ENCODE peak calls at places on chromosomes 13 and 19, in ten cellular contexts. I is HCEC 1CT; A is stimulated activated CD4-positive, alpha-beta T cell treated with anti-CD3 and anti-CD28 coated beads, Interleukin-4, amount 100 ng/mL, for 1 hour; R is activated CD4-positive, alpha-beta T cell treated with anti-CD3 and anti-CD28 coated beads for 1 hour; J is stimulated activated naive CD4-positive, alpha-beta T cell treated with Interleukin-2 at 50 U/mL for 16 hours; Q is EH; D is hepatocyte; T is head of caudate nucleus; W is Kasumi-1; B is B cell. K is an unnamed sample.

GRCh38 chr13:43273362-43273761 is 250.0 kb downstream of the DNAJC15 start:
- DNase-seq in I (no peak), A (no peak), R (no peak), J (no peak), Q (peak; percentile 75), D (no peak), T (no peak), W (no peak), B (no peak), K (no peak)

GRCh38 chr13:68666774-68667397 is 1436.8 kb upstream of the PCDH9 start:
- DNase-seq in I (no peak), A (no peak), R (no peak), J (no peak), Q (no peak), D (no peak), T (no peak), W (no peak), B (no peak), K (no peak)

GRCh38 chr13:33057019-33057785 is 41.0 kb downstream of the KL start:
- DNase-seq in I (peak; percentile 29), A (no peak), R (no peak), J (no peak), Q (peak; percentile 29), D (no peak), T (no peak), W (peak; percentile 2), B (no peak), K (no peak)

GRCh38 chr13:28392896-28393295 is 102.0 kb downstream of the FLT1 start:
- DNase-seq in I (no peak), A (no peak), R (no peak), J (no peak), Q (peak; percentile 62), D (no peak), T (no peak), W (no peak), B (no peak), K (no peak)

GRCh38 chr13:67351915-67352314 is 121.8 kb upstream of the PCDH9 start:
- DNase-seq in I (peak; percentile 74), A (no peak), R (no peak), J (no peak), Q (no peak), D (no peak), T (no peak), W (no peak), B (no peak), K (no peak)

GRCh38 chr13:44283598-44283997 is 90.0 kb upstream of the SERP2 start:
- DNase-seq in I (no peak), A (no peak), R (no peak), J (no peak), Q (no peak), D (no peak), T (no peak), W (no peak), B (no peak), K (no peak)

GRCh38 chr13:37995052-37995451 is 125.5 kb upstream of the TRPC4 start:
- DNase-seq in I (peak; percentile 31), A (no peak), R (no peak), J (no peak), Q (peak; percentile 45), D (peak; percentile 36), T (peak; percentile 54), W (peak; percentile 2), B (no peak), K (no peak)

GRCh38 chr13:19984430-19985218 is 26.1 kb downstream of the ZMYM2 start:
- DNase-seq in I (peak; percentile 44), A (no peak), R (no peak), J (no peak), Q (peak; percentile 67), D (peak; percentile 41), T (no peak), W (peak; percentile 42), B (peak; percentile 38), K (peak; percentile 47)

GRCh38 chr13:95535243-95535642 is 17.3 kb upstream of the CLDN10 start:
- DNase-seq in I (peak; percentile 75), A (no peak), R (no peak), J (no peak), Q (peak; percentile 53), D (peak; percentile 45), T (no peak), W (no peak), B (no peak), K (no peak)

GRCh38 chr19:32336259-32337111 is 8.9 kb upstream of the ZNF507 start:
- DNase-seq in I (peak; percentile 36), A (no peak), R (no peak), J (no peak), Q (peak; percentile 48), D (peak; percentile 32), T (no peak), W (no peak), B (no peak), K (no peak)

GRCh38 chr13:36788276-36788675 is 30.7 kb upstream of the RFXAP start:
- DNase-seq in I (peak; percentile 43), A (no peak), R (no peak), J (no peak), Q (peak; percentile 59), D (no peak), T (no peak), W (no peak), B (no peak), K (no peak)

GRCh38 chr13:74715718-74716117 is 581.5 kb upstream of the KLF12 start:
- DNase-seq in I (no peak), A (no peak), R (no peak), J (no peak), Q (peak; percentile 6), D (no peak), T (no peak), W (no peak), B (no peak), K (no peak)

GRCh38 chr19:14053032-14053431 is 8.8 kb downstream of the PALM3 start:
- DNase-seq in I (no peak), A (no peak), R (no peak), J (no peak), Q (no peak), D (no peak), T (no peak), W (no peak), B (no peak), K (no peak)

GRCh38 chr13:76148374-76148773 is 512.2 kb downstream of the LMO7 start:
- DNase-seq in I (no peak), A (no peak), R (no peak), J (no peak), Q (no peak), D (no peak), T (no peak), W (no peak), B (no peak), K (no peak)

GRCh38 chr19:55426042-55426441 is 17.1 kb downstream of the SHISA7 start:
- DNase-seq in I (no peak), A (no peak), R (no peak), J (no peak), Q (no peak), D (no peak), T (peak; percentile 78), W (no peak), B (no peak), K (no peak)

GRCh38 chr19:5832049-5832448 is 7.5 kb downstream of the FUT6 start:
- DNase-seq in I (no peak), A (no peak), R (no peak), J (no peak), Q (no peak), D (no peak), T (no peak), W (no peak), B (peak; percentile 11), K (no peak)

GRCh38 chr13:100209857-100210580 is 121.1 kb downstream of the PCCA start:
- DNase-seq in I (peak; percentile 84), A (no peak), R (no peak), J (no peak), Q (peak; percentile 88), D (no peak), T (no peak), W (no peak), B (no peak), K (no peak)

GRCh38 chr19:14022469-14022868 is 5.5 kb upstream of the RLN3 start:
- DNase-seq in I (no peak), A (no peak), R (no peak), J (no peak), Q (peak; percentile 68), D (no peak), T (no peak), W (no peak), B (no peak), K (no peak)

GRCh38 chr13:99057310-99057975 is 79.6 kb upstream of the DOCK9 start:
- DNase-seq in I (peak; percentile 18), A (no peak), R (no peak), J (no peak), Q (peak; percentile 15), D (no peak), T (no peak), W (no peak), B (no peak), K (no peak)

GRCh38 chr19:41887711-41888382 is 4.9 kb downstream of the ARHGEF1 start:
- DNase-seq in I (no peak), A (peak; percentile 83), R (peak; percentile 83), J (peak; percentile 89), Q (peak; percentile 62), D (peak; percentile 87), T (peak; percentile 58), W (no peak), B (peak; percentile 74), K (no peak)

GRCh38 chr13:24165746-24166145 is 5.2 kb downstream of the SPATA13 start:
- DNase-seq in I (peak; percentile 86), A (no peak), R (no peak), J (no peak), Q (peak; percentile 94), D (no peak), T (no peak), W (no peak), B (no peak), K (no peak)

GRCh38 chr19:34690372-34690771 is 12.9 kb downstream of the ZNF302 start:
- DNase-seq in I (no peak), A (no peak), R (no peak), J (no peak), Q (no peak), D (no peak), T (no peak), W (no peak), B (no peak), K (no peak)

GRCh38 chr13:114109646-114110045 is 22.8 kb downstream of the RASA3 start:
- DNase-seq in I (no peak), A (peak; percentile 59), R (no peak), J (peak; percentile 50), Q (peak; percentile 47), D (no peak), T (peak; percentile 57), W (no peak), B (no peak), K (no peak)

GRCh38 chr19:44942067-44942571 is at the start of gene APOC4:
- DNase-seq in I (no peak), A (no peak), R (no peak), J (no peak), Q (no peak), D (no peak), T (no peak), W (no peak), B (no peak), K (no peak)

GRCh38 chr13:102399791-102400618 is 1.8 kb downstream of the FGF14 start:
- DNase-seq in I (no peak), A (peak; percentile 17), R (no peak), J (peak; percentile 22), Q (no peak), D (no peak), T (peak; percentile 36), W (no peak), B (peak; percentile 48), K (no peak)

GRCh38 chr13:113192279-113192678 is 16.2 kb downstream of the PCID2 start:
- DNase-seq in I (no peak), A (no peak), R (no peak), J (no peak), Q (no peak), D (no peak), T (no peak), W (no peak), B (no peak), K (no peak)

GRCh38 chr19:33400856-33401682 is 27.6 kb downstream of the CEBPG start:
- DNase-seq in I (no peak), A (no peak), R (no peak), J (no peak), Q (no peak), D (no peak), T (no peak), W (no peak), B (peak; percentile 26), K (no peak)

GRCh38 chr13:104296301-104296700 is 1230.1 kb upstream of the SLC10A2 start:
- DNase-seq in I (no peak), A (no peak), R (no peak), J (no peak), Q (no peak), D (no peak), T (no peak), W (no peak), B (no peak), K (no peak)